ENCODE peak calls at places on chromosomes 7 and 10, in seven cellular contexts. N, O, Q, S, C, Y and F are unnamed samples. For H3K9me3, the result is how much of the 10 kb centered on the place peaks cover.

GRCh38 chr10:21363087-21363752 is 162.3 kb downstream of the SKIDA1 start:
- DNase-seq in N (no peak), O (no peak), Q (no peak), S (no peak), C (no peak), Y (no peak), F (no peak)

GRCh38 chr7:50806143-50806542 is 23.4 kb upstream of the GRB10 start:
- DNase-seq in N (no peak), O (no peak), Q (no peak), S (no peak), C (no peak), Y (no peak), F (no peak)

GRCh38 chr7:20447021-20447420 is 116.3 kb downstream of the ITGB8 start:
- DNase-seq in N (no peak), O (no peak), Q (no peak), S (no peak), C (no peak), Y (no peak), F (no peak)

GRCh38 chr7:130959743-130960207 is 225.8 kb upstream of the KLF14 start:
- DNase-seq in N (no peak), O (no peak), Q (no peak), S (peak), C (no peak), Y (no peak), F (peak)

GRCh38 chr10:24133839-24134238 is 75.1 kb upstream of the KIAA1217 start:
- DNase-seq in N (no peak), O (no peak), Q (no peak), S (no peak), C (no peak), Y (no peak), F (no peak)

GRCh38 chr10:86450806-86451603 is 70.6 kb downstream of the WAPL start:
- DNase-seq in N (no peak), O (no peak), Q (no peak), S (no peak), C (no peak), Y (no peak), F (no peak)

GRCh38 chr10:105017116-105017515 is 376.0 kb downstream of the SORCS3 start:
- DNase-seq in N (no peak), O (no peak), Q (no peak), S (no peak), C (no peak), Y (no peak), F (no peak)

GRCh38 chr7:143285806-143286521 is 1.2 kb downstream of the TMEM139 start:
- DNase-seq in N (no peak), O (no peak), Q (no peak), S (no peak), C (no peak), Y (no peak), F (no peak)

GRCh38 chr7:90771281-90771680 is 175.2 kb downstream of the CDK14 start:
- DNase-seq in N (no peak), O (no peak), Q (no peak), S (peak), C (no peak), Y (no peak), F (no peak)

GRCh38 chr10:15211464-15211979 is 43.0 kb upstream of the NMT2 start:
- DNase-seq in N (no peak), O (no peak), Q (no peak), S (peak), C (no peak), Y (peak), F (peak)

GRCh38 chr10:48594799-48595198 is 10.1 kb downstream of the ARHGAP22 start:
- DNase-seq in N (no peak), O (no peak), Q (no peak), S (no peak), C (no peak), Y (no peak), F (no peak)
- H3K9me3 ChIP-seq in N (under half), O (under half), Q (under half), S (under half), C (under half), Y (under half), F (under half)

DNA sequence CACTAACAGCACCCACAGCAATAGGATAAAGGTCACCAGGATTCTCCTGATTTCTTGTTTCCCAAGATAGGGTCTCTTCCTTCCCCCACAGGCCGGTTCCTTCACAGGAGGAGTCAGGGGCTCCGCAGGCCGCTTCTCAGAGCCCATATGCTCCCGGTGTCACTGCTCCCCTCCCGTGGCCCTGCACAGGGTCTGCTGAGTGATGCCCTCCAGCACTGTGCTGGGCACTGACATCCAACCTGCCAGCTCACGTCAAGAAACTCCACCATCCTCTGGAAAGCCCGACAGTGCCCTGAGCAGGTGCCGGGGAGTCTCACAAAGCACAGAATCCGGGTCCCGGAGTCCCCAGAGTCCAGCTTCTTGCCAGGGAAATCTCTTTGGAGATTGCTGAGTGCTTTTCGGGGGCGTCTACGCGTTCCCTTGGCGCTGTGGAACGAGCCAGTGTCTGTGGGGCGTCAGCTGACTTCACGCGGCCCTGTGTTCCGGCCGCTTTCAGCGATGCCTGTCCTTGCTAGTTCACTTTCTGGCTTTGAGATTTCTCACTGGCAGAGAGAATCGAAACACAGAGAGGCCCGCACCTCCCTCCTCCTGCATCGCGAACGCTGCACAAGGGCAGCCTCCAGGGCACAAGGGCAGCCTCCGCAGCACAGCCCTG is 567.5 kb downstream of the DNAJB6 start:
- DNase-seq in N (no peak), O (no peak), Q (no peak), S (no peak), C (no peak), Y (no peak), F (no peak)
- H3K9me3 ChIP-seq in N (under half), O (under half), Q (under half), S (under half), C (under half), Y (half or more), F (under half)

GRCh38 chr7:157734926-157735640 is 398.3 kb downstream of the DNAJB6 start:
- DNase-seq in N (no peak), O (no peak), Q (no peak), S (no peak), C (no peak), Y (no peak), F (no peak)
- H3K9me3 ChIP-seq in N (under half), O (under half), Q (under half), S (under half), C (under half), Y (half or more), F (under half)

GRCh38 chr10:79342295-79342761 is 4.9 kb upstream of the PPIF start:
- DNase-seq in N (no peak), O (no peak), Q (no peak), S (no peak), C (no peak), Y (no peak), F (no peak)
- H3K9me3 ChIP-seq in N (under half), O (under half), Q (under half), S (under half), C (under half), Y (under half), F (under half)

DNA sequence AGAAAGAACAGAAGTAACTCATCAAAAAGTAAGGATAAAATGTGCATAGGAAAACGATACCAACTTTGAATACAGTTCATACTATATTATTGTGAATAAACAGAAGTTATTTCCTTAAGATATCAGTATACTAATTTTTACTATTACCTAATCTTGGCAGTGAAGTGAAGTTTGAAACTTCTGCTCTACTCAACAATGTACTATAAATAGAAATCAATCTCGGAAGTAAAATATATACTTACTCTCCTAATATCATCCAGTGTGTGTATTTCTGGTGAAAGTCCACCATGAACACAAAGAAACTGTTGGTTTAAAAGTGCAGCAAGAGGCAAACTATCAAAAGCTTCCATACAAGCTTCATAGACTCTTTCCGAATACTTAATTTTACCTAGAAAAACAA is 24.6 kb downstream of the PPP3CB start:
- DNase-seq in N (no peak), O (no peak), Q (no peak), S (no peak), C (no peak), Y (no peak), F (no peak)
- H3K9me3 ChIP-seq in N (under half), O (under half), Q (under half), S (under half), C (under half), Y (under half), F (under half)

GRCh38 chr7:79997345-79997744 is 137.3 kb upstream of the GNAI1 start:
- DNase-seq in N (no peak), O (no peak), Q (no peak), S (no peak), C (no peak), Y (no peak), F (no peak)
- H3K9me3 ChIP-seq in N (under half), O (under half), Q (under half), S (under half), C (under half), Y (under half), F (under half)

GRCh38 chr10:43118631-43119415 is 19.4 kb upstream of the CSGALNACT2 start:
- DNase-seq in N (peak), O (no peak), Q (no peak), S (no peak), C (no peak), Y (no peak), F (no peak)
- H3K9me3 ChIP-seq in N (under half), O (under half), Q (under half), S (under half), C (under half), Y (under half), F (under half)

GRCh38 chr7:56483153-56483552 is 366.9 kb upstream of the NUPR2 start:
- DNase-seq in N (no peak), O (peak), Q (no peak), S (no peak), C (no peak), Y (no peak), F (no peak)
- H3K9me3 ChIP-seq in N (under half), O (half or more), Q (under half), S (half or more), C (under half), Y (under half), F (under half)